ENCODE peak calls at places on chromosomes 5 and 9, in eight cellular contexts. One of them, this sample, is unnamed.

GRCh38 chr5:16867585-16867953 is 68.5 kb downstream of the MYO10 start:
- DNase-seq in right cardiac atrium: no peak
- DNase-seq in substantia nigra: no peak
- DNase-seq in psoas muscle: no peak
- DNase-seq in right lobe of liver: no peak
- DNase-seq in RWPE1: no peak
- DNase-seq in suprapubic skin: no peak
- DNase-seq in CD8-positive, alpha-beta memory T cell: no peak
- DNase-seq in this sample: no peak

GRCh38 chr5:4212981-4213819 is 617.6 kb downstream of the IRX1 start:
- DNase-seq in right cardiac atrium: no peak
- DNase-seq in RWPE1: no peak
- DNase-seq in suprapubic skin: no peak
- DNase-seq in psoas muscle: no peak
- DNase-seq in right lobe of liver: no peak
- DNase-seq in substantia nigra: no peak
- DNase-seq in CD8-positive, alpha-beta memory T cell: no peak
- DNase-seq in this sample: no peak

GRCh38 chr9:83266618-83267543 is 203.9 kb upstream of the RASEF start:
- DNase-seq in psoas muscle: peak; percentile 18
- DNase-seq in right cardiac atrium: peak; percentile 78
- DNase-seq in RWPE1: no peak
- DNase-seq in substantia nigra: no peak
- DNase-seq in suprapubic skin: no peak
- DNase-seq in CD8-positive, alpha-beta memory T cell: no peak
- DNase-seq in right lobe of liver: no peak
- DNase-seq in this sample: no peak

GRCh38 chr5:170076211-170076610 is 29.5 kb upstream of the FOXI1 start:
- DNase-seq in right lobe of liver: no peak
- DNase-seq in RWPE1: no peak
- DNase-seq in CD8-positive, alpha-beta memory T cell: no peak
- DNase-seq in suprapubic skin: peak; percentile 0
- DNase-seq in substantia nigra: no peak
- DNase-seq in psoas muscle: no peak
- DNase-seq in right cardiac atrium: no peak
- DNase-seq in this sample: no peak

GRCh38 chr5:140239939-140240700 is 62.8 kb downstream of the PFDN1 start:
- DNase-seq in suprapubic skin: no peak
- DNase-seq in right lobe of liver: peak; percentile 57
- DNase-seq in psoas muscle: peak; percentile 64
- DNase-seq in substantia nigra: peak; percentile 66
- DNase-seq in RWPE1: no peak
- DNase-seq in CD8-positive, alpha-beta memory T cell: peak; percentile 55
- DNase-seq in right cardiac atrium: peak; percentile 80
- DNase-seq in this sample: no peak

GRCh38 chr5:172909931-172910502 is 49.2 kb upstream of the RPL26L1 start:
- DNase-seq in right lobe of liver: no peak
- DNase-seq in CD8-positive, alpha-beta memory T cell: no peak
- DNase-seq in substantia nigra: no peak
- DNase-seq in psoas muscle: no peak
- DNase-seq in suprapubic skin: no peak
- DNase-seq in RWPE1: no peak
- DNase-seq in right cardiac atrium: peak; percentile 13
- DNase-seq in this sample: no peak

GRCh38 chr5:66669086-66669861 is 73.1 kb downstream of the MAST4 start:
- DNase-seq in right lobe of liver: no peak
- DNase-seq in substantia nigra: no peak
- DNase-seq in psoas muscle: no peak
- DNase-seq in CD8-positive, alpha-beta memory T cell: no peak
- DNase-seq in suprapubic skin: no peak
- DNase-seq in RWPE1: no peak
- DNase-seq in right cardiac atrium: no peak
- DNase-seq in this sample: no peak

GRCh38 chr9:89844535-89844934 is 239.7 kb downstream of the GADD45G start:
- DNase-seq in psoas muscle: no peak
- DNase-seq in right lobe of liver: no peak
- DNase-seq in suprapubic skin: no peak
- DNase-seq in RWPE1: no peak
- DNase-seq in right cardiac atrium: no peak
- DNase-seq in substantia nigra: no peak
- DNase-seq in CD8-positive, alpha-beta memory T cell: no peak
- DNase-seq in this sample: no peak

GRCh38 chr9:86822414-86822813 is 124.9 kb downstream of the GAS1 start:
- DNase-seq in right cardiac atrium: no peak
- DNase-seq in RWPE1: no peak
- DNase-seq in psoas muscle: no peak
- DNase-seq in right lobe of liver: no peak
- DNase-seq in substantia nigra: no peak
- DNase-seq in CD8-positive, alpha-beta memory T cell: no peak
- DNase-seq in suprapubic skin: no peak
- DNase-seq in this sample: no peak

GRCh38 chr5:81638471-81638870 is 112.4 kb downstream of the SSBP2 start:
- DNase-seq in right lobe of liver: no peak
- DNase-seq in RWPE1: no peak
- DNase-seq in suprapubic skin: no peak
- DNase-seq in substantia nigra: no peak
- DNase-seq in CD8-positive, alpha-beta memory T cell: no peak
- DNase-seq in psoas muscle: no peak
- DNase-seq in right cardiac atrium: no peak
- DNase-seq in this sample: no peak

GRCh38 chr9:68836788-68837187 is 131.7 kb downstream of the PIP5K1B start:
- DNase-seq in suprapubic skin: no peak
- DNase-seq in CD8-positive, alpha-beta memory T cell: no peak
- DNase-seq in right cardiac atrium: no peak
- DNase-seq in psoas muscle: no peak
- DNase-seq in RWPE1: no peak
- DNase-seq in right lobe of liver: no peak
- DNase-seq in substantia nigra: no peak
- DNase-seq in this sample: no peak

GRCh38 chr9:35710818-35711500 is 21.0 kb downstream of the TLN1 start:
- DNase-seq in CD8-positive, alpha-beta memory T cell: no peak
- DNase-seq in RWPE1: no peak
- DNase-seq in substantia nigra: no peak
- DNase-seq in right lobe of liver: no peak
- DNase-seq in suprapubic skin: no peak
- DNase-seq in psoas muscle: no peak
- DNase-seq in right cardiac atrium: peak; percentile 55
- DNase-seq in this sample: no peak

GRCh38 chr5:140312067-140312790 is 9.3 kb upstream of the PFDN1 start:
- DNase-seq in substantia nigra: no peak
- DNase-seq in right cardiac atrium: no peak
- DNase-seq in suprapubic skin: no peak
- DNase-seq in RWPE1: peak; percentile 57
- DNase-seq in right lobe of liver: no peak
- DNase-seq in CD8-positive, alpha-beta memory T cell: no peak
- DNase-seq in psoas muscle: no peak
- DNase-seq in this sample: no peak

GRCh38 chr5:52988335-52989024 is 672 bp upstream of the ITGA2 start:
- DNase-seq in substantia nigra: no peak
- DNase-seq in right cardiac atrium: no peak
- DNase-seq in RWPE1: no peak
- DNase-seq in suprapubic skin: no peak
- DNase-seq in psoas muscle: no peak
- DNase-seq in right lobe of liver: no peak
- DNase-seq in CD8-positive, alpha-beta memory T cell: no peak
- DNase-seq in this sample: no peak

GRCh38 chr5:119470851-119471451 is 18.7 kb downstream of the HSD17B4 start:
- DNase-seq in right cardiac atrium: no peak
- DNase-seq in suprapubic skin: no peak
- DNase-seq in substantia nigra: no peak
- DNase-seq in CD8-positive, alpha-beta memory T cell: no peak
- DNase-seq in right lobe of liver: no peak
- DNase-seq in psoas muscle: no peak
- DNase-seq in RWPE1: peak; percentile 33
- DNase-seq in this sample: no peak

GRCh38 chr5:18375637-18376036 is 741.4 kb downstream of the TAF11L14 start:
- DNase-seq in right cardiac atrium: no peak
- DNase-seq in CD8-positive, alpha-beta memory T cell: no peak
- DNase-seq in RWPE1: no peak
- DNase-seq in substantia nigra: peak; percentile 10
- DNase-seq in psoas muscle: no peak
- DNase-seq in suprapubic skin: no peak
- DNase-seq in right lobe of liver: no peak
- DNase-seq in this sample: no peak

GRCh38 chr5:113061851-113062631 is 85.4 kb downstream of the DCP2 start:
- DNase-seq in RWPE1: no peak
- DNase-seq in right cardiac atrium: no peak
- DNase-seq in suprapubic skin: no peak
- DNase-seq in right lobe of liver: no peak
- DNase-seq in CD8-positive, alpha-beta memory T cell: no peak
- DNase-seq in substantia nigra: no peak
- DNase-seq in psoas muscle: no peak
- DNase-seq in this sample: no peak

GRCh38 chr5:174281089-174281488 is 235.6 kb downstream of the NSG2 start:
- DNase-seq in suprapubic skin: no peak
- DNase-seq in RWPE1: no peak
- DNase-seq in psoas muscle: no peak
- DNase-seq in right lobe of liver: no peak
- DNase-seq in CD8-positive, alpha-beta memory T cell: no peak
- DNase-seq in substantia nigra: no peak
- DNase-seq in right cardiac atrium: no peak
- DNase-seq in this sample: no peak

GRCh38 chr9:119101048-119101447 is 268.2 kb downstream of the BRINP1 start:
- DNase-seq in right lobe of liver: no peak
- DNase-seq in suprapubic skin: no peak
- DNase-seq in substantia nigra: no peak
- DNase-seq in RWPE1: no peak
- DNase-seq in right cardiac atrium: no peak
- DNase-seq in psoas muscle: no peak
- DNase-seq in CD8-positive, alpha-beta memory T cell: no peak
- DNase-seq in this sample: no peak

GRCh38 chr5:150511641-150512367 is 3.9 kb downstream of the NDST1 start:
- DNase-seq in RWPE1: peak; percentile 97
- DNase-seq in suprapubic skin: peak; percentile 87
- DNase-seq in psoas muscle: peak; percentile 38
- DNase-seq in CD8-positive, alpha-beta memory T cell: no peak
- DNase-seq in right cardiac atrium: no peak
- DNase-seq in substantia nigra: no peak
- DNase-seq in right lobe of liver: peak; percentile 54
- DNase-seq in this sample: no peak

GRCh38 chr9:95268681-95269080 is 48.8 kb downstream of the FANCC start:
- DNase-seq in CD8-positive, alpha-beta memory T cell: no peak
- DNase-seq in psoas muscle: no peak
- DNase-seq in right cardiac atrium: no peak
- DNase-seq in right lobe of liver: peak; percentile 28
- DNase-seq in suprapubic skin: no peak
- DNase-seq in substantia nigra: peak; percentile 5
- DNase-seq in RWPE1: no peak
- DNase-seq in this sample: no peak

GRCh38 chr5:132385321-132386105 is 16.0 kb downstream of the SLC22A5 start:
- DNase-seq in right lobe of liver: peak; percentile 43
- DNase-seq in CD8-positive, alpha-beta memory T cell: peak; percentile 76
- DNase-seq in RWPE1: peak; percentile 88
- DNase-seq in right cardiac atrium: no peak
- DNase-seq in substantia nigra: peak; percentile 66
- DNase-seq in suprapubic skin: no peak
- DNase-seq in psoas muscle: peak; percentile 45
- DNase-seq in this sample: no peak

GRCh38 chr9:128995791-128996190 is 32.3 kb downstream of the SH3GLB2 start:
- DNase-seq in right lobe of liver: no peak
- DNase-seq in psoas muscle: no peak
- DNase-seq in substantia nigra: no peak
- DNase-seq in right cardiac atrium: no peak
- DNase-seq in suprapubic skin: no peak
- DNase-seq in RWPE1: no peak
- DNase-seq in CD8-positive, alpha-beta memory T cell: no peak
- DNase-seq in this sample: no peak
- H3K27ac ChIP-seq in right lobe of liver: no peak overlapping the region
- H3K27ac ChIP-seq in psoas muscle: no peak overlapping the region
- H3K27ac ChIP-seq in substantia nigra: peak overlapping the region; percentile 83
- H3K27ac ChIP-seq in right cardiac atrium: peak overlapping the region; percentile 42
- H3K27ac ChIP-seq in suprapubic skin: no peak overlapping the region
- H3K27ac ChIP-seq in RWPE1: no peak overlapping the region
- H3K27ac ChIP-seq in CD8-positive, alpha-beta memory T cell: no peak overlapping the region
- H3K27ac ChIP-seq in this sample: no peak overlapping the region

DNA sequence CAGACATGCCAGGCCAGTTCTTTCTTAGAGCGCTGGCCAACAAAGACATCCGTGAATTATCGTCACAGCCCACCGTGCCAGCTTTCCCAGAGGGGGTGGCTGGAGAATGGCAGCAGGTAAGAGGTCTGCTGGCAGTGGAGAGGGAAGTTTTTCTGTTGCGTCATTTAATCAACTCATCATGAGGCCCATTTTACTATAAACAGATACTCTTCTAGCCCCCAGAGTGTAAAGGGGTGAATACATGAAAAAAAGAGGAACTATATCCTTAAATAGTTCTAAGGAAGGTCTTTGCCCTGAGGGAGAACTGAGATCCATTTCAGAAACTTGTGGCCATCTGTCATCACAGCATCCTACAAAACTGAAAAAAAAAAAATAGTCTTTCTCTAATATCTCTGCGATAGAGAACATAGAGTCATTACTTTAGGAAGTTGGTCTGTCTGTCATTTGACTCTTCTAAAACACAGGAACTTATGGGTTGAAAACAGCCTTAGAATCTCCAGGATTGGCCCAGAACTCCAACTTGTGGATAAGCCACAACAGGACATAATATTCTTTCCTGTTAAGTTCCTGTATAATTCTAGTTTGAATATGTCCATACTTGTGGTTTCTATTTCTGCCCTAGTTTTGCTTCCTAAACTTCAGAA is 238.6 kb upstream of the PIK3R1 start:
- DNase-seq in suprapubic skin: no peak
- DNase-seq in RWPE1: no peak
- DNase-seq in psoas muscle: no peak
- DNase-seq in substantia nigra: no peak
- DNase-seq in right cardiac atrium: no peak
- DNase-seq in right lobe of liver: no peak
- DNase-seq in CD8-positive, alpha-beta memory T cell: no peak
- DNase-seq in this sample: no peak
- H3K27ac ChIP-seq in suprapubic skin: no peak overlapping the region
- H3K27ac ChIP-seq in RWPE1: no peak overlapping the region
- H3K27ac ChIP-seq in psoas muscle: no peak overlapping the region
- H3K27ac ChIP-seq in substantia nigra: no peak overlapping the region
- H3K27ac ChIP-seq in right cardiac atrium: no peak overlapping the region
- H3K27ac ChIP-seq in right lobe of liver: no peak overlapping the region
- H3K27ac ChIP-seq in CD8-positive, alpha-beta memory T cell: no peak overlapping the region
- H3K27ac ChIP-seq in this sample: no peak overlapping the region

GRCh38 chr9:133888048-133888778 is 103.9 kb downstream of the VAV2 start:
- DNase-seq in RWPE1: peak; percentile 88
- DNase-seq in substantia nigra: peak; percentile 17
- DNase-seq in suprapubic skin: no peak
- DNase-seq in psoas muscle: no peak
- DNase-seq in right cardiac atrium: no peak
- DNase-seq in CD8-positive, alpha-beta memory T cell: no peak
- DNase-seq in right lobe of liver: peak; percentile 56
- DNase-seq in this sample: no peak
- H3K27ac ChIP-seq in RWPE1: peak overlapping the region; percentile 100
- H3K27ac ChIP-seq in substantia nigra: no peak overlapping the region
- H3K27ac ChIP-seq in suprapubic skin: no peak overlapping the region
- H3K27ac ChIP-seq in psoas muscle: no peak overlapping the region
- H3K27ac ChIP-seq in right cardiac atrium: no peak overlapping the region
- H3K27ac ChIP-seq in CD8-positive, alpha-beta memory T cell: no peak overlapping the region
- H3K27ac ChIP-seq in right lobe of liver: peak overlapping the region; percentile 47
- H3K27ac ChIP-seq in this sample: no peak overlapping the region

DNA sequence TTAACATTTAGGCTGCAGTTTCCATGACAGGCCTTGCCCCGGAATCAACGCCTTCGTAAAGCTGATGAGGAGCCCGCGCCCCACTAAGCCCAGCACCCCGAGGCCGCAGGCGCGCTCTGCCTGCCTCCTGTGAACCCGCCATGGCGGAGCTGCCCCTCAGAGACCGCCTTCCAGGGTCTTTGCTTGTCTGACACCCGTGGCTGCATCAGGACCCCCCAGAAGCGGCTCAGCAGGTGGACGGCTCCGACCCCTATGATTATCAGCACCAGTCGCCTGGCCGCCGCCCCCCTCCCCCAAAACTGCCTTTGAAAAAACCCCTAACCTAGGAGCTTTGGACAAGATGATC is 507 bp upstream of the DPH7 start:
- DNase-seq in psoas muscle: peak; percentile 32
- DNase-seq in right lobe of liver: no peak
- DNase-seq in RWPE1: no peak
- DNase-seq in CD8-positive, alpha-beta memory T cell: no peak
- DNase-seq in substantia nigra: no peak
- DNase-seq in right cardiac atrium: peak; percentile 74
- DNase-seq in suprapubic skin: no peak
- DNase-seq in this sample: no peak
- H3K27ac ChIP-seq in psoas muscle: peak overlapping the region; percentile 82
- H3K27ac ChIP-seq in right lobe of liver: peak overlapping the region; percentile 51
- H3K27ac ChIP-seq in RWPE1: peak overlapping the region; percentile 85
- H3K27ac ChIP-seq in CD8-positive, alpha-beta memory T cell: peak overlapping the region; percentile 65
- H3K27ac ChIP-seq in substantia nigra: peak overlapping the region; percentile 60
- H3K27ac ChIP-seq in right cardiac atrium: peak overlapping the region; percentile 25
- H3K27ac ChIP-seq in suprapubic skin: peak overlapping the region; percentile 16
- H3K27ac ChIP-seq in this sample: peak overlapping the region; percentile 66